ENCODE peak calls at places on chromosomes 16 and 17, in eight cellular contexts. One of them, this sample, is unnamed.

GRCh38 chr17:64393000-64393402 is 2.3 kb upstream of the PECAM1 start:
- DNase-seq in prostate gland: no peak
- DNase-seq in lung: no peak
- DNase-seq in OCI-LY7: no peak
- DNase-seq in transverse colon: no peak
- DNase-seq in heart left ventricle: no peak
- DNase-seq in cardiac fibroblast: no peak
- DNase-seq in left ventricle myocardium inferior: no peak
- DNase-seq in this sample: no peak

GRCh38 chr17:37278247-37278894 is 97.4 kb upstream of the C17orf78 start:
- DNase-seq in prostate gland: peak
- DNase-seq in lung: no peak
- DNase-seq in OCI-LY7: no peak
- DNase-seq in transverse colon: no peak
- DNase-seq in heart left ventricle: no peak
- DNase-seq in cardiac fibroblast: no peak
- DNase-seq in left ventricle myocardium inferior: no peak
- DNase-seq in this sample: no peak

GRCh38 chr16:4852221-4852872 is 5.1 kb downstream of the UBN1 start:
- DNase-seq in prostate gland: no peak
- DNase-seq in lung: no peak
- DNase-seq in OCI-LY7: no peak
- DNase-seq in transverse colon: peak
- DNase-seq in heart left ventricle: no peak
- DNase-seq in cardiac fibroblast: peak
- DNase-seq in left ventricle myocardium inferior: no peak
- DNase-seq in this sample: no peak

GRCh38 chr17:17032131-17032692 is 10.0 kb upstream of the MPRIP start:
- DNase-seq in prostate gland: no peak
- DNase-seq in lung: no peak
- DNase-seq in OCI-LY7: no peak
- DNase-seq in transverse colon: peak
- DNase-seq in heart left ventricle: peak
- DNase-seq in cardiac fibroblast: peak
- DNase-seq in left ventricle myocardium inferior: peak
- DNase-seq in this sample: peak

GRCh38 chr17:74972107-74972972 is at the start of gene HID1:
- DNase-seq in prostate gland: peak
- DNase-seq in lung: peak
- DNase-seq in OCI-LY7: peak
- DNase-seq in transverse colon: peak
- DNase-seq in heart left ventricle: peak
- DNase-seq in cardiac fibroblast: no peak
- DNase-seq in left ventricle myocardium inferior: peak
- DNase-seq in this sample: no peak

GRCh38 chr17:38751803-38752118 is 780 bp upstream of the PSMB3 start:
- DNase-seq in prostate gland: peak
- DNase-seq in lung: peak
- DNase-seq in OCI-LY7: peak
- DNase-seq in transverse colon: peak
- DNase-seq in heart left ventricle: peak
- DNase-seq in cardiac fibroblast: peak
- DNase-seq in left ventricle myocardium inferior: peak
- DNase-seq in this sample: peak

GRCh38 chr17:38982858-38983746 is 15.9 kb upstream of the FBXO47 start:
- DNase-seq in prostate gland: peak
- DNase-seq in lung: no peak
- DNase-seq in OCI-LY7: peak
- DNase-seq in transverse colon: peak
- DNase-seq in heart left ventricle: peak
- DNase-seq in cardiac fibroblast: peak
- DNase-seq in left ventricle myocardium inferior: no peak
- DNase-seq in this sample: no peak

GRCh38 chr17:46044286-46044928 is 45.4 kb downstream of the STH start:
- DNase-seq in prostate gland: peak
- DNase-seq in lung: peak
- DNase-seq in OCI-LY7: peak
- DNase-seq in transverse colon: peak
- DNase-seq in heart left ventricle: peak
- DNase-seq in cardiac fibroblast: peak
- DNase-seq in left ventricle myocardium inferior: no peak
- DNase-seq in this sample: peak

GRCh38 chr17:10265100-10265810 is 66.8 kb upstream of the GAS7 start:
- DNase-seq in prostate gland: no peak
- DNase-seq in lung: no peak
- DNase-seq in OCI-LY7: no peak
- DNase-seq in transverse colon: no peak
- DNase-seq in heart left ventricle: no peak
- DNase-seq in cardiac fibroblast: no peak
- DNase-seq in left ventricle myocardium inferior: no peak
- DNase-seq in this sample: peak

GRCh38 chr16:73170587-73170986 is 122.7 kb upstream of the ZFHX3 start:
- DNase-seq in prostate gland: no peak
- DNase-seq in lung: no peak
- DNase-seq in OCI-LY7: no peak
- DNase-seq in transverse colon: no peak
- DNase-seq in heart left ventricle: no peak
- DNase-seq in cardiac fibroblast: no peak
- DNase-seq in left ventricle myocardium inferior: no peak
- DNase-seq in this sample: no peak

GRCh38 chr16:73173396-73173795 is 125.5 kb upstream of the ZFHX3 start:
- DNase-seq in prostate gland: no peak
- DNase-seq in lung: no peak
- DNase-seq in OCI-LY7: no peak
- DNase-seq in transverse colon: no peak
- DNase-seq in heart left ventricle: no peak
- DNase-seq in cardiac fibroblast: no peak
- DNase-seq in left ventricle myocardium inferior: peak
- DNase-seq in this sample: no peak

GRCh38 chr16:73171901-73172619 is 124.1 kb upstream of the ZFHX3 start:
- DNase-seq in prostate gland: no peak
- DNase-seq in lung: no peak
- DNase-seq in OCI-LY7: no peak
- DNase-seq in transverse colon: no peak
- DNase-seq in heart left ventricle: peak
- DNase-seq in cardiac fibroblast: no peak
- DNase-seq in left ventricle myocardium inferior: no peak
- DNase-seq in this sample: no peak

GRCh38 chr16:73171380-73171779 is 123.5 kb upstream of the ZFHX3 start:
- DNase-seq in prostate gland: no peak
- DNase-seq in lung: no peak
- DNase-seq in OCI-LY7: no peak
- DNase-seq in transverse colon: peak
- DNase-seq in heart left ventricle: no peak
- DNase-seq in cardiac fibroblast: no peak
- DNase-seq in left ventricle myocardium inferior: no peak
- DNase-seq in this sample: no peak

DNA sequence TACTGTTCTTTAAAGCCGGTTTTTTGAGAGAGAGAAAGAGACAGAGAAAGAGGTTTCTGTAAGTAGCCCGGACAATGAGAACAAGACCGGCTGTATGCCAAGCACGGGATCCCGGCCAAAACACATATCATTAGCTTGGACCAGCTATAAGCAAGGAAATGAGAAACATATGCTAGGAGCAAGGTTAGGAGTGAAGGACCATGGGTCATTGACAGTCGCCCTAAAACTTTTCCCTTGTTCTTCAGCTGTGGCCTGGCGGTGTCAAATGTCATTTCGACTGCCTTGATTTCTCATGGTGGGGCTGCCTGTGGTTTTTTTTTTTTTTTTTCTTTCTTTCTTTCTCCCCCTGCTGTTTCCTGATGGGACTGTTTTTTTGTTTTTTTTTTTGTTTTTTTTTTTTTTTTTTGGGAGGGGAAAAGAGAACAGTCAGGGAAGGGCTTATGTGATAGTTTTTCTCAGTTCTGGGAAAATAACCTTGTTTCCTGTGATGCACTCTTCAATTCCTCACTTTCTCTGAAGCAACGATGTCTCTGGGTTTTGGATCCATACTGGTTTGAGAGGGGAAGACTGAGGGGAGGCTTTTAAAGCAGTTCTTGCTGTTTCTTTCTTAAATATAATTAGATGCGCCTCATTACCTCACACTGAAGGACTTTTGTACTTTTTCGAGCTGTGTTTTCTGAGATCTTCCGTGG is 124.8 kb upstream of the ZFHX3 start:
- DNase-seq in prostate gland: peak
- DNase-seq in lung: peak
- DNase-seq in OCI-LY7: no peak
- DNase-seq in transverse colon: peak
- DNase-seq in heart left ventricle: peak
- DNase-seq in cardiac fibroblast: peak
- DNase-seq in left ventricle myocardium inferior: peak
- DNase-seq in this sample: peak
- TF ChIP-seq CTCF in prostate gland: no peak
- TF ChIP-seq CTCF in lung: no peak
- TF ChIP-seq CTCF in OCI-LY7: no peak
- TF ChIP-seq CTCF in transverse colon: peak
- TF ChIP-seq CTCF in heart left ventricle: peak
- TF ChIP-seq CTCF in cardiac fibroblast: peak
- TF ChIP-seq CTCF in left ventricle myocardium inferior: peak
- TF ChIP-seq CTCF in this sample: peak

GRCh38 chr16:68015681-68016080 is at the start of gene DPEP2NB:
- DNase-seq in prostate gland: no peak
- DNase-seq in lung: no peak
- DNase-seq in OCI-LY7: no peak
- DNase-seq in transverse colon: no peak
- DNase-seq in heart left ventricle: no peak
- DNase-seq in cardiac fibroblast: no peak
- DNase-seq in left ventricle myocardium inferior: no peak
- DNase-seq in this sample: no peak

GRCh38 chr16:68022278-68022727 is 729 bp downstream of the DDX28 start:
- DNase-seq in prostate gland: no peak
- DNase-seq in lung: no peak
- DNase-seq in OCI-LY7: no peak
- DNase-seq in transverse colon: no peak
- DNase-seq in heart left ventricle: no peak
- DNase-seq in cardiac fibroblast: no peak
- DNase-seq in left ventricle myocardium inferior: no peak
- DNase-seq in this sample: no peak

GRCh38 chr16:68019167-68019680 is 3.5 kb upstream of the DPEP2NB start:
- DNase-seq in prostate gland: no peak
- DNase-seq in lung: no peak
- DNase-seq in OCI-LY7: no peak
- DNase-seq in transverse colon: no peak
- DNase-seq in heart left ventricle: no peak
- DNase-seq in cardiac fibroblast: no peak
- DNase-seq in left ventricle myocardium inferior: no peak
- DNase-seq in this sample: no peak

GRCh38 chr16:68022728-68023537 is at the start of the genes DDX28 and DUS2:
- DNase-seq in prostate gland: peak
- DNase-seq in lung: peak
- DNase-seq in OCI-LY7: peak
- DNase-seq in transverse colon: peak
- DNase-seq in heart left ventricle: peak
- DNase-seq in cardiac fibroblast: peak
- DNase-seq in left ventricle myocardium inferior: peak
- DNase-seq in this sample: peak

GRCh38 chr16:68021490-68021889 is 1.5 kb downstream of the DDX28 start:
- DNase-seq in prostate gland: no peak
- DNase-seq in lung: no peak
- DNase-seq in OCI-LY7: no peak
- DNase-seq in transverse colon: no peak
- DNase-seq in heart left ventricle: no peak
- DNase-seq in cardiac fibroblast: no peak
- DNase-seq in left ventricle myocardium inferior: no peak
- DNase-seq in this sample: no peak
- H3K4me3 ChIP-seq in prostate gland: no peak
- H3K4me3 ChIP-seq in lung: no peak
- H3K4me3 ChIP-seq in OCI-LY7: peak
- H3K4me3 ChIP-seq in transverse colon: no peak
- H3K4me3 ChIP-seq in heart left ventricle: peak
- H3K4me3 ChIP-seq in cardiac fibroblast: peak
- H3K4me3 ChIP-seq in left ventricle myocardium inferior: peak
- H3K4me3 ChIP-seq in this sample: no peak

DNA sequence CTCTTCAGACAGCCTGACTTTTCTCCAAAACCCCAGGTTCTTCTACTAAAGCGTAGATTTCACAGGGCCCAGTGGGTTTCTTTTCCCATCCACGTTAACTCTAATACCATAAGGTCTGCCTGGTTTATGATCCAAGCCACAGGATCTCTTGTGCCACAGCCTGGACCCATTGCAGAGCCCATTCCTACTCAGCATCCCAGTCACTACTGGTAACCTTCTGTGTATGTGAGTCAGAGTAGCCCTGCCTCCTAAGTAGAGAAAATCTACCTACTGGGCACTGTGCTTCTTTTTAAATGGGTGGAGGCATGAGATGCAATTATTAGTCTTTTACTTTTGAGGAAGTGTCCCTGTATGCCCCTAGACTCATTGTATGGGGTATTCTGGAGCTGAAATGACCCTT is 13.5 kb downstream of the CCL11 start:
- DNase-seq in prostate gland: no peak
- DNase-seq in lung: no peak
- DNase-seq in OCI-LY7: no peak
- DNase-seq in transverse colon: no peak
- DNase-seq in heart left ventricle: no peak
- DNase-seq in cardiac fibroblast: peak
- DNase-seq in left ventricle myocardium inferior: no peak
- DNase-seq in this sample: no peak
- TF ChIP-seq CTCF in prostate gland: no peak
- TF ChIP-seq CTCF in lung: no peak
- TF ChIP-seq CTCF in OCI-LY7: no peak
- TF ChIP-seq CTCF in transverse colon: no peak
- TF ChIP-seq CTCF in heart left ventricle: no peak
- TF ChIP-seq CTCF in cardiac fibroblast: no peak
- TF ChIP-seq CTCF in left ventricle myocardium inferior: no peak
- TF ChIP-seq CTCF in this sample: no peak

GRCh38 chr16:84752600-84752999 is 52.8 kb downstream of the USP10 start:
- DNase-seq in prostate gland: no peak
- DNase-seq in lung: no peak
- DNase-seq in OCI-LY7: no peak
- DNase-seq in transverse colon: no peak
- DNase-seq in heart left ventricle: no peak
- DNase-seq in cardiac fibroblast: no peak
- DNase-seq in left ventricle myocardium inferior: no peak
- DNase-seq in this sample: no peak

GRCh38 chr16:84754353-84754856 is 54.6 kb downstream of the USP10 start:
- DNase-seq in prostate gland: peak
- DNase-seq in lung: peak
- DNase-seq in OCI-LY7: peak
- DNase-seq in transverse colon: peak
- DNase-seq in heart left ventricle: peak
- DNase-seq in cardiac fibroblast: peak
- DNase-seq in left ventricle myocardium inferior: no peak
- DNase-seq in this sample: peak

GRCh38 chr16:84753412-84754325 is 53.9 kb downstream of the USP10 start:
- DNase-seq in prostate gland: no peak
- DNase-seq in lung: no peak
- DNase-seq in OCI-LY7: no peak
- DNase-seq in transverse colon: no peak
- DNase-seq in heart left ventricle: no peak
- DNase-seq in cardiac fibroblast: no peak
- DNase-seq in left ventricle myocardium inferior: no peak
- DNase-seq in this sample: no peak

GRCh38 chr16:84756830-84757229 is 57.0 kb downstream of the USP10 start:
- DNase-seq in prostate gland: no peak
- DNase-seq in lung: no peak
- DNase-seq in OCI-LY7: no peak
- DNase-seq in transverse colon: no peak
- DNase-seq in heart left ventricle: no peak
- DNase-seq in cardiac fibroblast: no peak
- DNase-seq in left ventricle myocardium inferior: no peak
- DNase-seq in this sample: no peak

GRCh38 chr16:84755004-84755672 is 55.3 kb downstream of the USP10 start:
- DNase-seq in prostate gland: no peak
- DNase-seq in lung: no peak
- DNase-seq in OCI-LY7: no peak
- DNase-seq in transverse colon: no peak
- DNase-seq in heart left ventricle: no peak
- DNase-seq in cardiac fibroblast: no peak
- DNase-seq in left ventricle myocardium inferior: no peak
- DNase-seq in this sample: no peak
- H3K4me3 ChIP-seq in prostate gland: no peak
- H3K4me3 ChIP-seq in lung: no peak
- H3K4me3 ChIP-seq in OCI-LY7: no peak
- H3K4me3 ChIP-seq in transverse colon: no peak
- H3K4me3 ChIP-seq in heart left ventricle: no peak
- H3K4me3 ChIP-seq in cardiac fibroblast: no peak
- H3K4me3 ChIP-seq in left ventricle myocardium inferior: no peak
- H3K4me3 ChIP-seq in this sample: no peak

This sample was measured in AG09309.